ENCODE peak calls at places on chromosomes 7 and 10, in six cellular contexts. X, I, T, G, E and F are unnamed samples. For H3K4me1, the result is how much of the 10 kb centered on the place peaks cover.

GRCh38 chr10:127587668-127588395 is 38.7 kb downstream of the NPS start:
- DNase-seq in X (no peak), I (no peak), T (no peak), G (no peak), E (no peak), F (no peak)

GRCh38 chr10:51706225-51706624 is 6.8 kb upstream of the CSTF2T start:
- DNase-seq in X (peak), I (peak), T (no peak), G (peak), E (no peak), F (peak)

GRCh38 chr7:106655703-106656498 is 5.1 kb downstream of the CCDC71L start:
- DNase-seq in X (no peak), I (no peak), T (no peak), G (no peak), E (no peak), F (no peak)

GRCh38 chr10:77377678-77378352 is 259.8 kb downstream of the KCNMA1 start:
- DNase-seq in X (no peak), I (no peak), T (no peak), G (no peak), E (no peak), F (no peak)

GRCh38 chr7:77651544-77652162 is 44.6 kb upstream of the RSBN1L start:
- DNase-seq in X (peak), I (no peak), T (no peak), G (no peak), E (peak), F (no peak)

GRCh38 chr10:61063911-61064310 is 119.9 kb upstream of the RHOBTB1 start:
- DNase-seq in X (no peak), I (no peak), T (no peak), G (no peak), E (no peak), F (no peak)

GRCh38 chr10:51073461-51074237 is 638 bp upstream of the PRKG1 start:
- DNase-seq in X (peak), I (peak), T (no peak), G (peak), E (peak), F (peak)

GRCh38 chr7:136023134-136023869 is 46.1 kb upstream of the MTPN start:
- DNase-seq in X (no peak), I (no peak), T (no peak), G (no peak), E (no peak), F (no peak)

GRCh38 chr7:44289341-44290249 is 35.8 kb downstream of the CAMK2B start:
- DNase-seq in X (no peak), I (peak), T (peak), G (peak), E (no peak), F (peak)

GRCh38 chr7:150992833-150993302 is 2.1 kb downstream of the NOS3 start:
- DNase-seq in X (peak), I (no peak), T (no peak), G (no peak), E (peak), F (no peak)

GRCh38 chr10:130935051-130935450 is 376.5 kb downstream of the TCERG1L start:
- DNase-seq in X (no peak), I (no peak), T (no peak), G (no peak), E (no peak), F (no peak)

GRCh38 chr10:126502481-126502880 is 114.2 kb upstream of the ADAM12 start:
- DNase-seq in X (peak), I (no peak), T (no peak), G (no peak), E (no peak), F (no peak)

GRCh38 chr10:119859422-119860258 is 13.0 kb downstream of the MCMBP start:
- DNase-seq in X (peak), I (no peak), T (no peak), G (no peak), E (peak), F (no peak)

GRCh38 chr7:65371468-65371867 is 2.2 kb upstream of the ZNF92 start:
- DNase-seq in X (no peak), I (no peak), T (no peak), G (no peak), E (no peak), F (no peak)

GRCh38 chr7:134562136-134562535 is 13.2 kb downstream of the AKR1B15 start:
- DNase-seq in X (peak), I (no peak), T (no peak), G (no peak), E (no peak), F (no peak)

GRCh38 chr10:118741994-118742393 is 12.8 kb downstream of the CACUL1 start:
- DNase-seq in X (no peak), I (no peak), T (no peak), G (no peak), E (no peak), F (no peak)

DNA sequence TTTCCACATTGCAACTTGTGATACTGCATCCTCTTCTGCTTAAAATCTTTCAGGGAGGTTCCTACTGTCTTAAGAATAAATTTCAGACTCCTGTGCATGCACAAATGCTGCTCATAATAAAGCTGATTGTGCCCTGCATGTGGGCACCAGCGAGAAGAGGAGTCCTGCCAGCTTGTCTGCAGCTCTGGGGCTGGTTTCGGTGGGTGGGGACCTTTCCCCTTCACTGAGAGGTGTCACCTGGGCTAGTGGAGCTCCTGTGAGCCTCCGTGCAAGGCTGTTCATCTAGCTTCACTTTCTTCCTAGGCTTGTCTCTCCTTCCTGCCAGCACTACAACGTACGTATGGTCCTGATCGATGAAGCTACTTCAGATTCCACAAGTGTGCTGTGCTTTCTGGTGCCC is 45.0 kb downstream of the SDK1 start:
- DNase-seq in X (no peak), I (no peak), T (no peak), G (no peak), E (no peak), F (no peak)
- H3K27ac ChIP-seq in X (no peak), I (no peak), T (no peak), G (no peak), E (no peak), F (no peak)

GRCh38 chr7:28102778-28103177 is 77.8 kb downstream of the JAZF1 start:
- DNase-seq in X (peak), I (no peak), T (no peak), G (peak), E (peak), F (no peak)
- H3K4me1 ChIP-seq in X (under half), I (under half), T (under half), G (under half), E (under half), F (under half)

GRCh38 chr7:98366562-98366938 is 34.3 kb downstream of the BAIAP2L1 start:
- DNase-seq in X (no peak), I (no peak), T (no peak), G (no peak), E (no peak), F (no peak)
- H3K27ac ChIP-seq in X (no peak), I (no peak), T (no peak), G (no peak), E (no peak), F (peak)

GRCh38 chr10:5549462-5550249 is 24.9 kb downstream of the CALML3 start:
- DNase-seq in X (no peak), I (peak), T (peak), G (no peak), E (no peak), F (peak)

GRCh38 chr10:5550621-5551530 is 26.1 kb downstream of the CALML3 start:
- DNase-seq in X (no peak), I (peak), T (peak), G (peak), E (no peak), F (peak)

GRCh38 chr10:5551531-5552375 is 27.0 kb downstream of the CALML3 start:
- DNase-seq in X (no peak), I (peak), T (peak), G (peak), E (no peak), F (peak)

GRCh38 chr10:5547934-5548660 is 23.3 kb downstream of the CALML3 start:
- DNase-seq in X (no peak), I (peak), T (peak), G (peak), E (no peak), F (peak)

DNA sequence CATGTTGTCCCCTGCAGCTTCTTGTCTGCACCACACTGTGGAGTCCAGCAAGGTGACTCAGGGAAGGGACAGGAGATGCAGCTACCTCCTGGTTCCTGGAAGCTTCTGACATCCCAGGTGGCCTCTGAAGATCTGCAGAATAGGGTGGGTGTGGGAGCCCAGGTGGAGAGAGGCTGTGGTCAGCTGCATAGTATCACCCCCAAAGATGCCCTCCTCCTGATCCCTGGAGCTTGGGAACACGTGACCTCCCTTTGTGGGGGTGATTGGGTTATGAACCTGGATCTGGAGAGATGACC is 25.4 kb downstream of the CALML3 start:
- DNase-seq in X (no peak), I (no peak), T (no peak), G (peak), E (no peak), F (peak)
- H3K4me1 ChIP-seq in X (under half), I (under half), T (under half), G (under half), E (under half), F (half or more)